ENCODE peak calls at places on chromosomes 2 and 18, in five cellular contexts. D, O, A, N and R are unnamed samples.

GRCh38 chr2:106566050-106566449 is 78.9 kb downstream of the CD8B2 start:
- DNase-seq in D (no peak), O (no peak), A (no peak), N (no peak), R (peak)

GRCh38 chr2:25103287-25103871 is 61.5 kb downstream of the EFR3B start:
- DNase-seq in D (peak), O (no peak), A (peak), N (no peak), R (no peak)

GRCh38 chr2:128736689-128737545 is 418.2 kb upstream of the HS6ST1 start:
- DNase-seq in D (no peak), O (peak), A (peak), N (peak), R (peak)

GRCh38 chr2:71190959-71191943 is 35.7 kb downstream of the PAIP2B start:
- DNase-seq in D (no peak), O (no peak), A (peak), N (no peak), R (no peak)

GRCh38 chr2:38554973-38555595 is 47.6 kb downstream of the HNRNPLL start:
- DNase-seq in D (no peak), O (no peak), A (peak), N (no peak), R (no peak)

GRCh38 chr2:190815223-190815622 is 65.4 kb upstream of the GLS start:
- DNase-seq in D (no peak), O (no peak), A (no peak), N (no peak), R (no peak)

GRCh38 chr18:22594155-22594690 is 176.5 kb upstream of the CTAGE1 start:
- DNase-seq in D (no peak), O (no peak), A (no peak), N (no peak), R (no peak)

GRCh38 chr2:161139098-161139987 is 20.9 kb upstream of the TANK start:
- DNase-seq in D (no peak), O (no peak), A (peak), N (no peak), R (no peak)

GRCh38 chr18:36544036-36544725 is 246.7 kb downstream of the FHOD3 start:
- DNase-seq in D (no peak), O (no peak), A (no peak), N (no peak), R (peak)

GRCh38 chr2:234203135-234203984 is 152.9 kb downstream of the SPP2 start:
- DNase-seq in D (peak), O (no peak), A (peak), N (no peak), R (no peak)

GRCh38 chr2:168525020-168525419 is 68.9 kb downstream of the CERS6 start:
- DNase-seq in D (no peak), O (no peak), A (no peak), N (no peak), R (no peak)

GRCh38 chr2:120104772-120105171 is 91.9 kb downstream of the EPB41L5 start:
- DNase-seq in D (no peak), O (no peak), A (no peak), N (no peak), R (no peak)

GRCh38 chr2:45406626-45407025 is 204.4 kb downstream of the SRBD1 start:
- DNase-seq in D (no peak), O (no peak), A (no peak), N (no peak), R (no peak)

GRCh38 chr2:66434679-66435548 is at the start of gene MEIS1:
- DNase-seq in D (peak), O (peak), A (peak), N (peak), R (peak)

GRCh38 chr2:240800241-240800640 is 19.8 kb downstream of the KIF1A start:
- DNase-seq in D (no peak), O (peak), A (peak), N (no peak), R (peak)

GRCh38 chr2:48946444-48947048 is 191.0 kb upstream of the LHCGR start:
- DNase-seq in D (peak), O (no peak), A (peak), N (no peak), R (no peak)

GRCh38 chr18:48034651-48035555 is 104.4 kb upstream of the SMAD2 start:
- DNase-seq in D (no peak), O (no peak), A (no peak), N (no peak), R (peak)

GRCh38 chr18:37297106-37297505 is 268.5 kb downstream of the CELF4 start:
- DNase-seq in D (no peak), O (no peak), A (no peak), N (no peak), R (no peak)